ENCODE peak calls at places on chromosomes 3 and 15, in ten cellular contexts. One of them, this sample, is unnamed. For H3K27me3, the result is how much of the 10 kb centered on the place peaks cover.

GRCh38 chr3:46542801-46543201 is 23.3 kb downstream of the LRRC2 start:
- DNase-seq in dorsolateral prefrontal cortex: no peak
- DNase-seq in colonic mucosa: no peak
- DNase-seq in SK-N-SH: no peak
- DNase-seq in cardiac muscle cell: no peak
- DNase-seq in PC-9: no peak
- DNase-seq in breast epithelium: no peak
- DNase-seq in uterus: no peak
- DNase-seq in AG04450: no peak
- DNase-seq in endothelial cell of umbilical vein: no peak
- DNase-seq in this sample: no peak

GRCh38 chr3:98376631-98377030 is 13.8 kb upstream of the OR5K3 start:
- DNase-seq in dorsolateral prefrontal cortex: no peak
- DNase-seq in colonic mucosa: no peak
- DNase-seq in SK-N-SH: no peak
- DNase-seq in cardiac muscle cell: no peak
- DNase-seq in PC-9: no peak
- DNase-seq in breast epithelium: no peak
- DNase-seq in uterus: no peak
- DNase-seq in AG04450: no peak
- DNase-seq in endothelial cell of umbilical vein: no peak
- DNase-seq in this sample: peak

GRCh38 chr15:101501703-101502373 is 12.3 kb upstream of the PCSK6 start:
- DNase-seq in dorsolateral prefrontal cortex: peak
- DNase-seq in colonic mucosa: no peak
- DNase-seq in SK-N-SH: peak
- DNase-seq in cardiac muscle cell: peak
- DNase-seq in PC-9: no peak
- DNase-seq in breast epithelium: no peak
- DNase-seq in uterus: no peak
- DNase-seq in AG04450: no peak
- DNase-seq in endothelial cell of umbilical vein: peak
- DNase-seq in this sample: peak

GRCh38 chr3:42735609-42736008 is 33.0 kb upstream of the HHATL start:
- DNase-seq in dorsolateral prefrontal cortex: no peak
- DNase-seq in colonic mucosa: peak
- DNase-seq in SK-N-SH: no peak
- DNase-seq in cardiac muscle cell: no peak
- DNase-seq in PC-9: no peak
- DNase-seq in breast epithelium: no peak
- DNase-seq in uterus: no peak
- DNase-seq in AG04450: no peak
- DNase-seq in endothelial cell of umbilical vein: no peak
- DNase-seq in this sample: no peak

GRCh38 chr3:55782806-55783205 is 295.7 kb upstream of the WNT5A start:
- DNase-seq in dorsolateral prefrontal cortex: no peak
- DNase-seq in colonic mucosa: no peak
- DNase-seq in SK-N-SH: no peak
- DNase-seq in cardiac muscle cell: no peak
- DNase-seq in PC-9: no peak
- DNase-seq in breast epithelium: no peak
- DNase-seq in uterus: no peak
- DNase-seq in AG04450: no peak
- DNase-seq in endothelial cell of umbilical vein: no peak
- DNase-seq in this sample: no peak

GRCh38 chr3:30035935-30036567 is 570.4 kb upstream of the TGFBR2 start:
- DNase-seq in dorsolateral prefrontal cortex: no peak
- DNase-seq in colonic mucosa: no peak
- DNase-seq in SK-N-SH: no peak
- DNase-seq in cardiac muscle cell: no peak
- DNase-seq in PC-9: no peak
- DNase-seq in breast epithelium: no peak
- DNase-seq in uterus: no peak
- DNase-seq in AG04450: no peak
- DNase-seq in endothelial cell of umbilical vein: no peak
- DNase-seq in this sample: no peak

GRCh38 chr15:60651155-60651554 is 172.2 kb upstream of the ICE2 start:
- DNase-seq in dorsolateral prefrontal cortex: no peak
- DNase-seq in colonic mucosa: no peak
- DNase-seq in SK-N-SH: no peak
- DNase-seq in cardiac muscle cell: peak
- DNase-seq in PC-9: no peak
- DNase-seq in breast epithelium: no peak
- DNase-seq in uterus: no peak
- DNase-seq in AG04450: no peak
- DNase-seq in endothelial cell of umbilical vein: no peak
- DNase-seq in this sample: no peak

GRCh38 chr3:32226875-32227500 is 11.5 kb upstream of the CMTM8 start:
- DNase-seq in dorsolateral prefrontal cortex: no peak
- DNase-seq in colonic mucosa: no peak
- DNase-seq in SK-N-SH: no peak
- DNase-seq in cardiac muscle cell: peak
- DNase-seq in PC-9: no peak
- DNase-seq in breast epithelium: no peak
- DNase-seq in uterus: no peak
- DNase-seq in AG04450: no peak
- DNase-seq in endothelial cell of umbilical vein: peak
- DNase-seq in this sample: peak

GRCh38 chr3:81579744-81580143 is 181.7 kb downstream of the GBE1 start:
- DNase-seq in dorsolateral prefrontal cortex: no peak
- DNase-seq in colonic mucosa: no peak
- DNase-seq in SK-N-SH: no peak
- DNase-seq in cardiac muscle cell: no peak
- DNase-seq in PC-9: no peak
- DNase-seq in breast epithelium: no peak
- DNase-seq in uterus: no peak
- DNase-seq in AG04450: no peak
- DNase-seq in endothelial cell of umbilical vein: no peak
- DNase-seq in this sample: no peak

GRCh38 chr3:130850044-130850797 is 43.7 kb upstream of the ATP2C1 start:
- DNase-seq in dorsolateral prefrontal cortex: no peak
- DNase-seq in colonic mucosa: no peak
- DNase-seq in SK-N-SH: peak
- DNase-seq in cardiac muscle cell: peak
- DNase-seq in PC-9: peak
- DNase-seq in breast epithelium: no peak
- DNase-seq in uterus: no peak
- DNase-seq in AG04450: no peak
- DNase-seq in endothelial cell of umbilical vein: no peak
- DNase-seq in this sample: peak

GRCh38 chr3:27590437-27591320 is 106.5 kb upstream of the SLC4A7 start:
- DNase-seq in dorsolateral prefrontal cortex: no peak
- DNase-seq in colonic mucosa: no peak
- DNase-seq in SK-N-SH: no peak
- DNase-seq in cardiac muscle cell: peak
- DNase-seq in PC-9: no peak
- DNase-seq in breast epithelium: no peak
- DNase-seq in uterus: peak
- DNase-seq in AG04450: no peak
- DNase-seq in endothelial cell of umbilical vein: peak
- DNase-seq in this sample: peak
- TF ChIP-seq CTCF in dorsolateral prefrontal cortex: no peak
- TF ChIP-seq CTCF in colonic mucosa: no peak
- TF ChIP-seq CTCF in SK-N-SH: no peak
- TF ChIP-seq CTCF in cardiac muscle cell: no peak
- TF ChIP-seq CTCF in PC-9: no peak
- TF ChIP-seq CTCF in breast epithelium: no peak
- TF ChIP-seq CTCF in uterus: no peak
- TF ChIP-seq CTCF in AG04450: no peak
- TF ChIP-seq CTCF in endothelial cell of umbilical vein: no peak
- TF ChIP-seq CTCF in this sample: no peak

GRCh38 chr15:74294010-74294409 is 57.9 kb downstream of the CCDC33 start:
- DNase-seq in dorsolateral prefrontal cortex: no peak
- DNase-seq in colonic mucosa: no peak
- DNase-seq in SK-N-SH: no peak
- DNase-seq in cardiac muscle cell: no peak
- DNase-seq in PC-9: no peak
- DNase-seq in breast epithelium: no peak
- DNase-seq in uterus: no peak
- DNase-seq in AG04450: no peak
- DNase-seq in endothelial cell of umbilical vein: no peak
- DNase-seq in this sample: no peak

GRCh38 chr15:74291101-74292071 is 55.3 kb downstream of the CCDC33 start:
- DNase-seq in dorsolateral prefrontal cortex: peak
- DNase-seq in colonic mucosa: peak
- DNase-seq in SK-N-SH: peak
- DNase-seq in cardiac muscle cell: peak
- DNase-seq in PC-9: peak
- DNase-seq in breast epithelium: peak
- DNase-seq in uterus: peak
- DNase-seq in AG04450: peak
- DNase-seq in endothelial cell of umbilical vein: peak
- DNase-seq in this sample: peak

GRCh38 chr15:74289671-74290070 is 53.5 kb downstream of the CCDC33 start:
- DNase-seq in dorsolateral prefrontal cortex: no peak
- DNase-seq in colonic mucosa: no peak
- DNase-seq in SK-N-SH: no peak
- DNase-seq in cardiac muscle cell: no peak
- DNase-seq in PC-9: no peak
- DNase-seq in breast epithelium: no peak
- DNase-seq in uterus: no peak
- DNase-seq in AG04450: no peak
- DNase-seq in endothelial cell of umbilical vein: no peak
- DNase-seq in this sample: no peak

GRCh38 chr15:74293021-74293810 is 57.1 kb downstream of the CCDC33 start:
- DNase-seq in dorsolateral prefrontal cortex: no peak
- DNase-seq in colonic mucosa: no peak
- DNase-seq in SK-N-SH: peak
- DNase-seq in cardiac muscle cell: no peak
- DNase-seq in PC-9: no peak
- DNase-seq in breast epithelium: no peak
- DNase-seq in uterus: no peak
- DNase-seq in AG04450: no peak
- DNase-seq in endothelial cell of umbilical vein: no peak
- DNase-seq in this sample: no peak

DNA sequence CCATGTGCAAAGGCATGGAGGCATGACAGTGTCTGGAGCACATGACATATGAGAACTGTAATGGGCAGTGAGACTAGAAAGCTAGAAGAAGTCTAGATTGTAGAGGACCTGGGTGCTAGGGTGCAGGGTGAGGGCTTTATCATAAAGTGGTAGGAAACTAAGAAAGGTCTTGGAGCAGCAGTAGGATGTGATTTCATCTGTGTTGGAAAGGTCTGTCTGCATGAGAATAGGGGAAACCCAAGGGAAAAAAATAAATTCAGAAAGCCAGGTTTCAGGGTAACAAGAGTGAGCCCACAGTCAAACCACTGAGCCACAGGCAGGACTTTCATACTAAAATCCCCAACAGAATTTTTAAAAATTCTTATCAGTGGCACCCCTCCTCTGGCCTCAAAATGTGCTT is 54.5 kb downstream of the CCDC33 start:
- DNase-seq in dorsolateral prefrontal cortex: no peak
- DNase-seq in colonic mucosa: no peak
- DNase-seq in SK-N-SH: no peak
- DNase-seq in cardiac muscle cell: no peak
- DNase-seq in PC-9: no peak
- DNase-seq in breast epithelium: no peak
- DNase-seq in uterus: no peak
- DNase-seq in AG04450: no peak
- DNase-seq in endothelial cell of umbilical vein: no peak
- DNase-seq in this sample: no peak
- H3K27me3 ChIP-seq in dorsolateral prefrontal cortex: under half
- H3K27me3 ChIP-seq in colonic mucosa: under half
- H3K27me3 ChIP-seq in SK-N-SH: under half
- H3K27me3 ChIP-seq in cardiac muscle cell: under half
- H3K27me3 ChIP-seq in PC-9: under half
- H3K27me3 ChIP-seq in breast epithelium: under half
- H3K27me3 ChIP-seq in uterus: under half
- H3K27me3 ChIP-seq in AG04450: under half
- H3K27me3 ChIP-seq in endothelial cell of umbilical vein: under half
- H3K27me3 ChIP-seq in this sample: under half

DNA sequence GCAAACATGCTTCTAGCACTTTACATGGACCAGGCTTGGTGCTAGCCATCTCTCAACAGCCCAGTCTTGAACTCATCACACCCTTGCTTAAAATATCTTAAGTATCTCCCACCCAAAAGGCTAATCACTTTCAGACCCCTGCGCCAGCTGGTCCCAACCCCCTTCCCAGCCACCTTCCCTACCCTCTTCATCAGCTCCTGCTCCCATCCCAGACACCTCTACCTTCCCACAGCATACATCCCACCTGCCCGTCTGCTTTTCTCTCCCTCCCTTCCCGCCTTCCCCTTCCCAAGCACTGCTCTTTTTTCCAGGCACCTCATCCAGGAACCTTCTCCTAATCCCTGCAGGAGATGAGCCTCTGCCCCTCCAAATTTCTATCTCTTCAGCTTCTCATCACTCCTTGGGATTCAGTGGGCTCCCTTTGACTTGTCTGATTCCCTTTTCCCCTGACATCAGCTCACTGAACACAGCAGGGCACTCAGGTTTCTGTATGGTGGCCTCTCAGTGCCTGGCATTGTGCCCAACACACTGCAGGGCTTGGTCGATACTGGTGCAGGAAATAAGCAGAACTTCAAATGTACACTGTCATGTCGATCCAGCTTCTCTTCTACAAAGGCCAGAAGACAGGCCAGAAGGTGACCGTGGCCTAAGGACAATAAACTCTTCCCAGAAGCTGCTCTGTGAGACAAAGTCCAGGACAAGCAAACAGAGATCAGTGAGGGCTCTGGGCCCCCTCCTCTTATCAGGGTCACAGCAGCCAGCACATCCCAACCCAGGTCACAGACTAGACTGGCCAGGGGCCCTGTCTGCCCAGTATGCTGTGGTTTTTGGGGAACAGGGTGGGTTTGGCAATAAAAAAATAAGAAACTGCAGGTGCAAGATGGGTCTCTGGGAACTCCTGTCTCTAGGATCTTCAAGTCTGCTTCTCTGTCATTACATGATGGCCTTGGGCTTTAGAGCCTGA is 2.2 kb upstream of the ITIH1 start:
- DNase-seq in dorsolateral prefrontal cortex: no peak
- DNase-seq in colonic mucosa: no peak
- DNase-seq in SK-N-SH: peak
- DNase-seq in cardiac muscle cell: no peak
- DNase-seq in PC-9: no peak
- DNase-seq in breast epithelium: no peak
- DNase-seq in uterus: no peak
- DNase-seq in AG04450: no peak
- DNase-seq in endothelial cell of umbilical vein: no peak
- DNase-seq in this sample: no peak
- TF ChIP-seq CTCF in dorsolateral prefrontal cortex: no peak
- TF ChIP-seq CTCF in colonic mucosa: no peak
- TF ChIP-seq CTCF in SK-N-SH: no peak
- TF ChIP-seq CTCF in cardiac muscle cell: no peak
- TF ChIP-seq CTCF in PC-9: no peak
- TF ChIP-seq CTCF in breast epithelium: no peak
- TF ChIP-seq CTCF in uterus: no peak
- TF ChIP-seq CTCF in AG04450: no peak
- TF ChIP-seq CTCF in endothelial cell of umbilical vein: no peak
- TF ChIP-seq CTCF in this sample: no peak

DNA sequence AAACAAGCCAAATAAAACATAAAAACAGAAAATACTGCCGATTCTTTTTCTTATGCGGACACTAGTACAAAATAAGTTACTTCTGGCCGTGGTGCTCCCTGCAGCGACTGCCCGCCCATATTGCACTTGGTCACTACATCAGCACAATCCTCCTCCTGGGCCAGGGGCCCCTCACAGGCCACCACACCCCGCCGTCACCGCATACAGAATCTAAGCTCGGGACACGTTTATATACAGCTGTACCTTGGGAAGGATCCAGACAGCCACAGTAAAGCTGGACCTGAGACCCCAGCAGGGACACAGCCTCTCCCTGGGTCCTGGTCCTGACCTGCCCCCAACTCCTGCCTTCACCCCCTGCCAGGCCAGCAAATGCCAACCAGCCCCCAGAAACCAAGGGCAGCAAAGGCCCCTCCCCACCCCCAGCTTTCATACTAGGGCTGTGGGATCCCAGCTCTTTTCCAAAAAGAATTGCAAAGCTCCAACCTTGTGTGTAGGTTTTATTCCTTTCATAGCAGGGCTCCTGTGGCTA is 12.9 kb upstream of the DNAJB8 start:
- DNase-seq in dorsolateral prefrontal cortex: no peak
- DNase-seq in colonic mucosa: no peak
- DNase-seq in SK-N-SH: no peak
- DNase-seq in cardiac muscle cell: no peak
- DNase-seq in PC-9: no peak
- DNase-seq in breast epithelium: no peak
- DNase-seq in uterus: no peak
- DNase-seq in AG04450: no peak
- DNase-seq in endothelial cell of umbilical vein: no peak
- DNase-seq in this sample: no peak
- H3K27me3 ChIP-seq in dorsolateral prefrontal cortex: under half
- H3K27me3 ChIP-seq in colonic mucosa: under half
- H3K27me3 ChIP-seq in SK-N-SH: under half
- H3K27me3 ChIP-seq in cardiac muscle cell: half or more
- H3K27me3 ChIP-seq in PC-9: under half
- H3K27me3 ChIP-seq in breast epithelium: half or more
- H3K27me3 ChIP-seq in uterus: under half
- H3K27me3 ChIP-seq in AG04450: under half
- H3K27me3 ChIP-seq in endothelial cell of umbilical vein: under half
- H3K27me3 ChIP-seq in this sample: half or more